ENCODE peak calls at places on chromosomes 1 and 21, in five cellular contexts. D is breast epithelium, G is H1, J is HepG2, M is stomach. I is an unnamed sample.

GRCh38 chr1:40736085-40736531 is 44.6 kb downstream of the NFYC start:
- DNase-seq in J (no peak), D (no peak), G (no peak), M (no peak), I (no peak)

GRCh38 chr1:67465371-67465770 is 35.2 kb upstream of the SERBP1 start:
- DNase-seq in J (no peak), D (no peak), G (no peak), M (no peak), I (no peak)

GRCh38 chr1:17405898-17406759 is 33.3 kb downstream of the RCC2 start:
- DNase-seq in G (peak), J (peak), D (peak), M (peak), I (peak)

GRCh38 chr1:184118051-184118450 is 66.5 kb downstream of the TSEN15 start:
- DNase-seq in M (no peak), D (no peak), G (no peak), J (no peak), I (no peak)

GRCh38 chr1:154471304-154471703 is 30.7 kb upstream of the TDRD10 start:
- DNase-seq in M (no peak), G (no peak), D (no peak), J (no peak), I (peak)

GRCh38 chr1:92486251-92487077 is at the start of gene GFI1:
- DNase-seq in M (peak), G (no peak), D (no peak), J (peak), I (peak)

GRCh38 chr1:232845521-232845920 is 40.3 kb downstream of the MAP10 start:
- DNase-seq in D (no peak), G (no peak), M (no peak), J (no peak), I (no peak)

GRCh38 chr1:186812560-186812959 is 16.2 kb upstream of the PLA2G4A start:
- DNase-seq in D (no peak), M (no peak), J (no peak), G (no peak), I (no peak)

GRCh38 chr1:98702976-98703375 is 41.5 kb downstream of the SNX7 start:
- DNase-seq in J (no peak), D (no peak), G (no peak), M (no peak), I (no peak)

GRCh38 chr1:43285269-43285986 is at the start of gene C1orf210:
- DNase-seq in G (peak), M (peak), J (peak), D (peak), I (peak)

GRCh38 chr1:22662318-22662717 is 9.3 kb downstream of the C1QB start:
- DNase-seq in G (no peak), M (no peak), D (no peak), J (no peak), I (peak)

GRCh38 chr1:24849653-24850295 is 80.3 kb downstream of the RUNX3 start:
- DNase-seq in G (no peak), J (no peak), M (peak), D (no peak), I (peak)

GRCh38 chr1:185045793-185046441 is 559 bp downstream of the RNF2 start:
- DNase-seq in D (no peak), M (peak), J (no peak), G (no peak), I (peak)

GRCh38 chr1:29896791-29897725 is 660.7 kb downstream of the PTPRU start:
- DNase-seq in J (no peak), D (no peak), M (no peak), G (no peak), I (no peak)

GRCh38 chr1:108600504-108600903 is 40.6 kb downstream of the EEIG2 start:
- DNase-seq in D (no peak), J (no peak), G (no peak), M (no peak), I (no peak)

GRCh38 chr1:231786126-231786525 is 159.5 kb downstream of the DISC1 start:
- DNase-seq in D (no peak), J (no peak), G (no peak), M (no peak), I (no peak)

GRCh38 chr21:43806017-43806710 is 16.8 kb downstream of the RRP1 start:
- DNase-seq in G (no peak), M (no peak), D (no peak), J (no peak), I (no peak)

GRCh38 chr1:21184266-21184665 is 7.6 kb upstream of the EIF4G3 start:
- DNase-seq in M (no peak), D (no peak), J (no peak), G (no peak), I (no peak)

GRCh38 chr1:246618240-246618639 is 52.0 kb downstream of the CNST start:
- DNase-seq in D (no peak), M (no peak), G (no peak), J (no peak), I (no peak)

GRCh38 chr1:189657715-189658114 is 819.9 kb downstream of the BRINP3 start:
- DNase-seq in D (no peak), J (peak), M (no peak), G (no peak), I (no peak)

GRCh38 chr1:177915641-177916040 is 54.2 kb downstream of the SEC16B start:
- DNase-seq in D (no peak), M (no peak), G (no peak), J (no peak), I (no peak)

GRCh38 chr1:209937996-209938959 is at the start of gene SYT14:
- DNase-seq in J (no peak), G (peak), D (no peak), M (no peak), I (no peak)

GRCh38 chr1:245590726-245591125 is 435.9 kb downstream of the KIF26B start:
- DNase-seq in J (no peak), M (no peak), D (no peak), G (no peak), I (no peak)

GRCh38 chr1:116717318-116717717 is 36.9 kb upstream of the CD2 start:
- DNase-seq in J (no peak), G (no peak), D (no peak), M (no peak), I (no peak)

GRCh38 chr1:28306550-28306949 is 22.3 kb upstream of the MED18 start:
- DNase-seq in G (no peak), D (no peak), M (no peak), J (no peak), I (no peak)

GRCh38 chr1:204928671-204929486 is 58.2 kb downstream of the NFASC start:
- DNase-seq in G (no peak), D (no peak), M (no peak), J (no peak), I (no peak)

GRCh38 chr1:169326644-169327316 is 40.8 kb downstream of the NME7 start:
- DNase-seq in D (no peak), G (no peak), M (no peak), J (no peak), I (no peak)

GRCh38 chr1:29620631-29621030 is 384.3 kb downstream of the PTPRU start:
- DNase-seq in G (no peak), D (no peak), J (no peak), M (no peak), I (no peak)

GRCh38 chr1:9010781-9011323 is 15.4 kb downstream of the SLC2A7 start:
- DNase-seq in G (no peak), M (no peak), J (no peak), D (no peak), I (peak)

GRCh38 chr1:31750858-31751638 is 13.1 kb downstream of the ADGRB2 start:
- DNase-seq in J (no peak), G (no peak), D (no peak), M (no peak), I (peak)

GRCh38 chr1:222357252-222357651 is 190.7 kb downstream of the HHIPL2 start:
- DNase-seq in M (no peak), G (no peak), J (no peak), D (no peak), I (no peak)

GRCh38 chr21:36325373-36326010 is 5.5 kb downstream of the MORC3 start:
- DNase-seq in D (no peak), J (peak), M (no peak), G (no peak), I (no peak)

GRCh38 chr1:24438423-24438901 is 22.9 kb downstream of the NIPAL3 start:
- DNase-seq in M (no peak), J (no peak), D (no peak), G (no peak), I (no peak)

GRCh38 chr21:45617021-45617930 is 26.2 kb upstream of the PCBP3 start:
- DNase-seq in D (peak), G (no peak), J (no peak), M (no peak), I (no peak)

GRCh38 chr1:11550664-11551283 is 71.8 kb downstream of the DISP3 start:
- DNase-seq in M (peak), G (peak), J (peak), D (peak), I (peak)
- TF ChIP-seq POLR2AphosphoS5 in M (no peak), G (no peak), J (no peak), D (no peak), I (no peak)

GRCh38 chr1:1290238-1290731 is 10.0 kb downstream of the SCNN1D start:
- DNase-seq in D (no peak), G (no peak), M (peak), J (peak), I (peak)
- TF ChIP-seq CTCF in D (peak), G (peak), M (peak), J (peak), I (peak)

GRCh38 chr21:41425954-41426655 is at the start of gene MX1:
- DNase-seq in M (peak), D (peak), G (no peak), J (peak), I (peak)
- TF ChIP-seq POLR2AphosphoS5 in M (peak), D (peak), G (no peak), J (no peak), I (peak)

DNA sequence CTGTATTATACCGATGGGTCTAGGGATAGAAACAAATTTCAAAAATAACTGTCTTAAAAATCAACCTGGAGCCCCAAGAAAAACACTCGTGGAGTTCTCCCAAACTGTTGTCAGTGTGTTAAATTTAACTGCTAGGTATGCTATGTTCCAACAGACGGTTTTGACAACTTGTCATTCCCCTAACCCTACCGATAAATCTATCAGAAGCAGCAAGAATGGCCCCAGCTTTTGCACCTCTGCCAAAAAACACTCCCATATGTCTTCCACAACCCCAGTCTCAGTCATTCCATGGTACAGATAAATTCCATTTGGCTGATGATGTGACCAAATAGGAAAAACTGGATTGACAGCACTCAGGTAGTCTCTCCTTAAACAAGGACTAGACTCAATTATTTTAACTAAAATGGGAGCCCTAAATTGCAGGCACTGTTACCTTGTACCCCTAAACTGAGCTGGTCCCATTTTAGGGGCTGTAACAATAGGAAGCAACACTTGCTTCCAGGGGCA is 4.9 kb downstream of the UCHL5 start:
- DNase-seq in D (no peak), J (no peak), M (no peak), G (no peak), I (no peak)
- TF ChIP-seq CTCF in D (no peak), J (no peak), M (no peak), G (no peak), I (no peak)